ENCODE peak calls at places on chromosomes 16 and 17, in six cellular contexts. X is trophoblast cell, C is IMR-90, N is neuronal stem cell, Q is mesenchymal stem cell, A is H1. Z is an unnamed sample.

GRCh38 chr16:15782573-15783365 is 74.1 kb downstream of the MYH11 start:
- DNase-seq in X (no peak), C (peak; percentile 16), N (no peak), Q (no peak), A (no peak), Z (peak; percentile 13)

GRCh38 chr17:19263621-19264010 is 26.4 kb downstream of the EPN2 start:
- DNase-seq in X (peak; percentile 55), C (peak; percentile 76), N (no peak), Q (peak; percentile 77), A (no peak), Z (no peak)

GRCh38 chr16:67104845-67105244 is 4.9 kb upstream of the PHAF1 start:
- DNase-seq in X (no peak), C (no peak), N (no peak), Q (no peak), A (no peak), Z (no peak)

GRCh38 chr17:20092973-20093626 is 83.9 kb downstream of the SPECC1 start:
- DNase-seq in X (no peak), C (no peak), N (no peak), Q (no peak), A (no peak), Z (peak; percentile 25)

GRCh38 chr16:11085025-11085485 is 140.7 kb downstream of the CLEC16A start:
- DNase-seq in X (no peak), C (peak; percentile 47), N (no peak), Q (no peak), A (no peak), Z (no peak)

GRCh38 chr17:67862614-67863217 is 37.4 kb downstream of the BPTF start:
- DNase-seq in X (no peak), C (no peak), N (no peak), Q (no peak), A (no peak), Z (peak; percentile 18)

GRCh38 chr17:18256776-18257175 is 1.8 kb downstream of the FLII start:
- DNase-seq in X (no peak), C (no peak), N (no peak), Q (no peak), A (no peak), Z (no peak)

GRCh38 chr16:88773812-88774291 is 11.2 kb downstream of the PIEZO1 start:
- DNase-seq in X (peak; percentile 69), C (peak; percentile 93), N (no peak), Q (peak; percentile 92), A (no peak), Z (peak; percentile 50)

GRCh38 chr17:56917559-56918296 is 3.9 kb upstream of the TRIM25 start:
- DNase-seq in X (peak; percentile 61), C (no peak), N (no peak), Q (peak; percentile 29), A (no peak), Z (no peak)

DNA sequence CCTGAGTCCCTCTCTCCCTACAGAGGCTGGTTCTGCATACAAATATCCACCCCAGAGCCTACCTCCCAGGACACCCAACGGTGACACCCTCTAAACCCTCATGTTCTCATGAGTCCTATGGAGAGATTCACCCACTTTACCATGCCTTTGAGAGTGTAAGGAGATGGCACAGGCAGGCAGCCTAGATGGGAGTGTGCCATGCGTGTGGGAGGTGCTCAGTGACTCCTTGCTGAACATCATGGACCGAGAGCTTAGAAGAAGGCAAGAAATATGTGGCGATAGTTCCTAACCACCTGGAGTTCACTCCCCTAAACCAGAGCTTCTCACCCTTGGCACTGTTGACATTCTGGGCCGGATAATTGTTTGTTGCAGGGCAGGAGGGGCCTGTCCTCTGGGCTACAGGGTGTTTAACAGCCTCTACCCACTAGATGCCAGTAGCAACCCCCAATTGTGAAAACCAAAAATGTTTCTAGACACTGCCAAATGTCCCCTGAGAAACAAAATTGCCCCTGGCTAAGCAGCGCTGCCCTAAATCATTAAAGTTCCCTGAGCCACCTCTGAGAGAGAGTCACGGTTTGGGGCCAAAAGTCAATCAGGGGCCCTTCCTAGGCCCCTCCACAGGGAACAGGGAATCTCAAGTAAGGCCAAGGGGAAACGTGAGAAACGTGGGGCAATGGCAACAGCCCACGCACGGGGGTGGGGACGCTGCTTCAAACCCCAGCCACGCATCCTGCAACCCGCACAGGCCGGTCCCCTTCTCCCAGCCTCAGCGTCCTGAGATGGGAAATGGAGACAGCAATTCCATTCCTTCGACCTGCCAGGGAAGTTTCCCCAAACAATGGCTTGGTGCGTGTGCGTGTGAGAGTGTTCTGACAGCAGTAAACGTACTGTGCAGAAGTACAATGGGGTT is 66.8 kb downstream of the C16orf78 start:
- DNase-seq in X (no peak), C (no peak), N (no peak), Q (no peak), A (no peak), Z (peak; percentile 32)
- H4K8ac ChIP-seq in X (no peak overlapping the region), C (no peak overlapping the region), N (no peak overlapping the region), Q (no peak overlapping the region), A (no peak overlapping the region), Z (no peak overlapping the region)

DNA sequence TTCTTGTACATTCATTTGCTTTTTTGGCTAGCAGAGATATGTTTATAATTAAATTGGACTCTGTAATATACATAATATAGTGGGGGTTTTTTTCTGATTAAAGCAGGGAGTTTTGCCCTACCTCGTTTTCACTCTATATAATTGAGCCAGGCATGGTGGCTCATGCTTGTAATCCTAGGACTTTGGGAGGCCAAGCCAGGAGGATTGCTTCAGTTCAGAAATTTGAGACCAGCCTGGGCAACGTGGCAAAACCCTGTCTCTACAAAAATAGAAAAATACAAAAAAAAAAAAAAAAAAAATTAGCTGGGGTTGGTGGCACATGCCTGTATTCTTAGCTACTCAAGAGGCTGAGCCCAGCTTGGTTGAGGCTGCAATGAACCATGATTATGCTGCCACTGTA is 42.2 kb downstream of the PAFAH1B1 start:
- DNase-seq in X (peak; percentile 46), C (no peak), N (no peak), Q (no peak), A (no peak), Z (no peak)
- H3K36me3 ChIP-seq in X (peaks cover 13% of the 10 kb centered on the region), C (peaks cover 15% of the 10 kb centered on the region), N (peaks cover 83% of the 10 kb centered on the region), Q (peaks cover 13% of the 10 kb centered on the region), A (peaks cover 3% of the 10 kb centered on the region), Z (no peaks in the 10 kb centered on the region)

GRCh38 chr17:79382313-79382712 is 228.5 kb downstream of the RBFOX3 start:
- DNase-seq in X (no peak), C (no peak), N (no peak), Q (no peak), A (no peak), Z (no peak)
- H4K8ac ChIP-seq in X (no peak overlapping the region), C (no peak overlapping the region), N (no peak overlapping the region), Q (no peak overlapping the region), A (no peak overlapping the region), Z (no peak overlapping the region)

DNA sequence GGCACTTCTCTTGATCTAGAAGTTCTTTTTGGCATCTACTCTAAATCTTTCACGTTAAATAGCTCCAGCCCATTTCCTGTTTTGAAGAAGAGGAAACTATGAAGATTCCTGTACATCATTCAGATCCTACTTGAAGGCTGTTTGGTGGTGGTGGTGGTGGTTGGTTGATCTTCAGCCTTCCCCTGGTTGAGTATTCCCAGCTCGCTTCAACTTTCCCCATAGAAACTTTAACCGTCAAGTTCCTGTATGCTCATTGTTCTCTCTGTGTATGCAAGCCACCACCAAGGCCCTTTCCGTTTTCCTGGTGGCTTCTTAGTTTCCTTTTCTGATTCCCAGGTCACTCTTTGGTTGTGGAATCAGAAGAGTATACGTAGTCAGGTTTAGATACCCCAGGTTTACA is 3.3 kb downstream of the LRRC46 start:
- DNase-seq in X (no peak), C (no peak), N (no peak), Q (no peak), A (no peak), Z (no peak)
- H3K36me3 ChIP-seq in X (peaks cover 35% of the 10 kb centered on the region), C (peaks cover 8% of the 10 kb centered on the region), N (peaks cover 26% of the 10 kb centered on the region), Q (peaks cover 37% of the 10 kb centered on the region), A (peaks cover 9% of the 10 kb centered on the region), Z (no peaks in the 10 kb centered on the region)

GRCh38 chr16:8194795-8195194 is 395.5 kb downstream of the TMEM114 start:
- DNase-seq in X (no peak), C (no peak), N (peak; percentile 8), Q (no peak), A (peak; percentile 33), Z (peak; percentile 58)

GRCh38 chr16:8200839-8201238 is 389.5 kb downstream of the TMEM114 start:
- DNase-seq in X (no peak), C (no peak), N (no peak), Q (no peak), A (no peak), Z (no peak)

GRCh38 chr16:8204769-8205168 is 385.5 kb downstream of the TMEM114 start:
- DNase-seq in X (no peak), C (no peak), N (no peak), Q (no peak), A (no peak), Z (no peak)

GRCh38 chr16:8204096-8204495 is 386.2 kb downstream of the TMEM114 start:
- DNase-seq in X (no peak), C (no peak), N (no peak), Q (no peak), A (no peak), Z (no peak)

GRCh38 chr16:8199390-8199789 is 390.9 kb downstream of the TMEM114 start:
- DNase-seq in X (no peak), C (no peak), N (no peak), Q (no peak), A (no peak), Z (no peak)
- H4K8ac ChIP-seq in X (no peak overlapping the region), C (no peak overlapping the region), N (no peak overlapping the region), Q (no peak overlapping the region), A (no peak overlapping the region), Z (no peak overlapping the region)

GRCh38 chr16:3479654-3480216 is 15.6 kb downstream of the C16orf90 start:
- DNase-seq in X (no peak), C (no peak), N (no peak), Q (no peak), A (no peak), Z (no peak)
- H3K36me3 ChIP-seq in X (peaks cover 52% of the 10 kb centered on the region), C (peaks cover 52% of the 10 kb centered on the region), N (peaks cover 64% of the 10 kb centered on the region), Q (peaks cover 65% of the 10 kb centered on the region), A (peaks cover 15% of the 10 kb centered on the region), Z (peaks cover 9% of the 10 kb centered on the region)

DNA sequence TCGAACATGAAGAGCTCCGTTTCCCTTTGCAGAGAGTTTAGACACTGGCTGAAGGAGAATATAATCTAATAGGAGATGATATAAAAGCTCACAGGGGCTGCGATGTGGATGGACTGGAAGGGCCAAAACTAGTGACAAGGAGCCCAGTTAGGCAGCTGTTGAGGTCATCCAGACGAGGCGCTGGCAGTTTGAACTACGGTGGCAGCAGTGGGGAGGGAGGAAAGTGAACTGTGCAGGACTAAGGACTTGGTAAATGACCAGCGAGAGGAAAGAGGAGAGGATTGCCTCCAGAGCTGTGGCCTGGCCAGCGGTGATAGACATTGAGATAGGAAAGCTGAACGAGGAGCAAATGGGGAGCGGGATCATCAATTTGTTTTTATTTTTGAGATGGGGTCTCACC is 14.6 kb upstream of the YWHAE start:
- DNase-seq in X (no peak), C (no peak), N (no peak), Q (no peak), A (no peak), Z (no peak)
- H4K8ac ChIP-seq in X (no peak overlapping the region), C (no peak overlapping the region), N (no peak overlapping the region), Q (no peak overlapping the region), A (no peak overlapping the region), Z (no peak overlapping the region)

Z was measured in mesendoderm.